ENCODE peak calls at places on chromosomes 7 and 10, in four cellular contexts. One of them, this sample, is unnamed.

GRCh38 chr10:44960482-44961230 is 1.1 kb downstream of the RASSF4 start:
- DNase-seq in K562: no peak
- DNase-seq in WTC11: no peak
- DNase-seq in SK-N-SH: no peak
- DNase-seq in this sample: no peak

GRCh38 chr10:71840177-71840711 is 10.8 kb downstream of the PSAP start:
- DNase-seq in SK-N-SH: peak
- DNase-seq in K562: peak
- DNase-seq in WTC11: peak
- DNase-seq in this sample: no peak

GRCh38 chr7:6730343-6730633 is 23.5 kb upstream of the ZNF12 start:
- DNase-seq in WTC11: no peak
- DNase-seq in K562: peak
- DNase-seq in SK-N-SH: no peak
- DNase-seq in this sample: no peak

GRCh38 chr10:78196964-78197363 is 163.3 kb downstream of the RPS24 start:
- DNase-seq in K562: no peak
- DNase-seq in WTC11: no peak
- DNase-seq in SK-N-SH: no peak
- DNase-seq in this sample: peak

GRCh38 chr10:33337335-33337854 is 2.9 kb upstream of the NRP1 start:
- DNase-seq in WTC11: no peak
- DNase-seq in K562: no peak
- DNase-seq in SK-N-SH: no peak
- DNase-seq in this sample: no peak

GRCh38 chr7:7271094-7271874 is 88.9 kb downstream of the C1GALT1 start:
- DNase-seq in WTC11: no peak
- DNase-seq in SK-N-SH: no peak
- DNase-seq in K562: no peak
- DNase-seq in this sample: no peak

GRCh38 chr10:17129711-17130110 is at the start of gene CUBN:
- DNase-seq in K562: no peak
- DNase-seq in SK-N-SH: no peak
- DNase-seq in WTC11: no peak
- DNase-seq in this sample: no peak

GRCh38 chr10:106980711-106981460 is 183.6 kb downstream of the SORCS1 start:
- DNase-seq in SK-N-SH: no peak
- DNase-seq in K562: no peak
- DNase-seq in WTC11: no peak
- DNase-seq in this sample: peak

GRCh38 chr7:156607332-156608175 is 33.0 kb upstream of the RNF32 start:
- DNase-seq in K562: no peak
- DNase-seq in SK-N-SH: peak
- DNase-seq in WTC11: no peak
- DNase-seq in this sample: no peak

GRCh38 chr7:1052031-1052818 is 7.9 kb downstream of the GPR146 start:
- DNase-seq in K562: no peak
- DNase-seq in SK-N-SH: no peak
- DNase-seq in WTC11: no peak
- DNase-seq in this sample: no peak

GRCh38 chr10:48633381-48634197 is 28.7 kb upstream of the ARHGAP22 start:
- DNase-seq in K562: no peak
- DNase-seq in SK-N-SH: no peak
- DNase-seq in WTC11: no peak
- DNase-seq in this sample: no peak

DNA sequence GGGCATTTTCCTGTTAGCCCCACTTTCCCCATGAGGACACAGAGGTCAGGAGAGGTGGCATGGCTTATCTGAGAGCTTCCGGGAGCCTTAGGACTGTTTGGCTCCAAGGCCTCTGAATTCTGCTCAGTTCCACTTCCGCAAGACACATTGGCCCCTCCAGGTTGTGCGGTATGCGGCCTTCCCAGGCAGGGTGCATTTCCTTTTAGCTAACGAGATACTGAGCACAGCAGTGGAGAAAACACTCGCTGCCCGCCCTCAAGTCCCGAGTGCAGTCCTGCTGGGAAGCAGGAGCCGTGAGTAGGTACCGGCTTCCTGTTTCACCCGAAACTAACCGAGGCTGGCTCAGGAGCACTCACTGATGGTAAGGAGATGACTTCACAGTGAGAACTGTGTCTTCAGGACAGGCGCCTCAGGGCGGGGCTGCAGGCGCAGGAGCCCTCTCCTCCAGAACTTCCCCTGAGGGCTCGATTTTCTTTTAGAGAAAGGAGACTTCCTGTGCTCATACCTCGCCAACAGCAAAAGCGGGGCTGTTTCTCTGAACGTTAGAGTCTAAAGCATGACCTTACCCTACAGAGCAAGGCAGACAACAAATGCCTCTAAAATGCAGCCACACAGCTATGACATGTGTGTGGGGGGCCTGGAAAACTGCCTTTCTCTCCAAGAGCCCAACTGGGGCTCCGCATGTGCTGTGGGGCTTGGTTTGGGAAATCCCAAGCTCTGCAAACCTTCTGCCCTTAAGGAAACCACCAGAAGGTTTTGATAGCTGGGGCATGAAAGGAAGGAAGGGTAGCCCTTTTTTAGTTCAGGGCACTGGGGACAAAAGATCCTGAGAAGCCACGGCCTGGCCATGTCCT is 25.9 kb downstream of the RGS10 start:
- DNase-seq in K562: peak
- DNase-seq in WTC11: no peak
- DNase-seq in SK-N-SH: no peak
- DNase-seq in this sample: peak
- TF ChIP-seq USF1 in K562: no peak
- TF ChIP-seq USF1 in WTC11: no peak
- TF ChIP-seq USF1 in SK-N-SH: no peak
- TF ChIP-seq USF1 in this sample: no peak

GRCh38 chr10:84391326-84391725 is 62.9 kb downstream of the CCSER2 start:
- DNase-seq in K562: no peak
- DNase-seq in SK-N-SH: no peak
- DNase-seq in WTC11: no peak
- DNase-seq in this sample: no peak
- TF ChIP-seq USF1 in K562: no peak
- TF ChIP-seq USF1 in SK-N-SH: no peak
- TF ChIP-seq USF1 in WTC11: no peak
- TF ChIP-seq USF1 in this sample: no peak

DNA sequence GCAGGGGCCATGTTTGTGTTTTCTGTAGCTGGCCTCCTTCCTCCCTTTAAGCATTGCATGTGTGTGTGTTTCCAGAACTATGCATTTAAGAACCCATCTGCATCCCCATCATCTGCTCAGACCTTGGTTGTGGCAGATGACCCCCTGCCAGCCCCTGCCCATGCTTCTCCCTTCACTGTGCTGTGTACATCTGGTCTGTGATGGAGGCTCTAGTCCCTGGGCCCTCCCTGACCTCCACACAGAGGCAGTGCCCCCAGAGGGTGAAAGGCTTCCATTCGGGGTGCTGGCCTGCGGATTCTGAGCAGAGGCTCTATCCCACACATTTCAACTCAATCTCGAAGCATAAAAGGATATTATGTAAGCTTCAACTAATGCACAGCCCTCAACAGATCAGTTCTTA is 89.4 kb downstream of the TACC2 start:
- DNase-seq in WTC11: no peak
- DNase-seq in K562: no peak
- DNase-seq in SK-N-SH: peak
- DNase-seq in this sample: no peak
- TF ChIP-seq USF1 in WTC11: no peak
- TF ChIP-seq USF1 in K562: no peak
- TF ChIP-seq USF1 in SK-N-SH: no peak
- TF ChIP-seq USF1 in this sample: no peak

DNA sequence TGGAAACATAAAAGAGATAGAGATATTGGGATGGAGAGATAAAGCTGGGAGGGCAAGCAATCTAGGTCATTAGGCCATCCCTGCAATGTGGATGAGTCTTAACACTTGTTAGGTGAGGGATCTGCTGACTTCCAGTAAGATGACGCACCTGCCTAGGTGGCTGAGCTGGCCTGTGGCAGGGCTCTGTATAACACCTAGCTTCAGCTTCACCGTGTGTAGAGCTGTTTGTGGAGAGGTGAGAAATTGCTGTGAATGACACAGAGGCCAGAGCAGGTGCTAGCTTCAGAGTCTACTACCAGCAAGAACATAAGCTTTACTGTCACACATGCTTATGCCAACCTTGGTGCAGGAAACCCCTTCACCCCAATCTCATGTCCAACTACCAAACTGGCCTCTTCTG is 1010.0 kb downstream of the TYW1 start:
- DNase-seq in SK-N-SH: no peak
- DNase-seq in K562: no peak
- DNase-seq in WTC11: no peak
- DNase-seq in this sample: no peak
- TF ChIP-seq USF1 in SK-N-SH: no peak
- TF ChIP-seq USF1 in K562: no peak
- TF ChIP-seq USF1 in WTC11: no peak
- TF ChIP-seq USF1 in this sample: no peak

DNA sequence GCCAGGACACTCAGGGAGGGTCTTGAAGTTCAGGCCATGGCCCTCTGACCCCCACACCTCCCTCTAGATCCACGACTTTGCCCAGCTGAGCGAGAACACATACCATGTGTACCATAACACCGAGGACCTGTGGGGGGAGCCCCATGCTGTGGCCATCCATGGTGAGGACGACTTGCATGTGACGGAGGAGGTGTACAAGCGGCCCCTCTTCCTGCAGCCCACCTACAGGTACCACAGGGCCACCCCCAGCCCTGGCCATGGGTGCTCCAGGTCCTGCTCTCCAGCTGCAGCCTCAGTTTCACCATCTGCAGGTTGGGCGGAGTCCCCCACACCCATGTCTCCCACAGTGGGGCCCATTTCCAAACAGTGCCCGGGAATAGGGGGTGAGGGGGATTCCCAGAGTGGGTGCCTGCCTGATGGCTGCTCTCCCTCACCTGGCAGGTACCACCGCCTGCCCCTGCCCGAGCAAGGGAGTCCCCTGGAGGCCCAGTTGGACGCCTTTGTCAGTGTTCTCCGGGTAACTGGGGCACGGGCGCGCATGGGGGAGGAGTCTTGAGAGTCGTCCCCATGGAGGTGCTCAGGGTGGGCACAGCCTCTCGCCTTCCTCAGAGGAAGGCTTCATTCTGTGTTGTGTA is 54.1 kb downstream of the PALD1 start:
- DNase-seq in SK-N-SH: no peak
- DNase-seq in K562: no peak
- DNase-seq in WTC11: no peak
- DNase-seq in this sample: no peak
- TF ChIP-seq USF1 in SK-N-SH: no peak
- TF ChIP-seq USF1 in K562: no peak
- TF ChIP-seq USF1 in WTC11: no peak
- TF ChIP-seq USF1 in this sample: no peak

DNA sequence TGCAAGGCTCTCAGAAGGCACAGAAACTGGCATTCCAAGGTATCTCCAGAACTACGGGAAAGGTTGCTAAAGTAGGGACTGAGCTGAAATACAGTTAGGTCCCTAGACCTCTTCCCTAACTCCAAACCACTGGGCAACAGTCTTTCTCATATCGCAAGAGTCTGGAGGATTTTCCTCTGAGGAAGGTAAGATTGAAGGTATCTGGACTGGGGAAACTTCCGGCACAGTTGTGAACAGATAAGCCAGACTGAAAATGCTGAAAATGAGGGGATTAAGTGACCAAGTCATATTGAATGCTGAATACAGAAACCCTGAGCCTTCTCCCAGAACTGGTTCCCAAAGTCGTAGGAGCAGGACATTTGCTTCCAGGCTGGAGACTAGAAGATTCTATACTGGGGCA is 2.7 kb upstream of the PRRT4 start:
- DNase-seq in K562: peak
- DNase-seq in SK-N-SH: no peak
- DNase-seq in WTC11: no peak
- DNase-seq in this sample: no peak
- TF ChIP-seq USF1 in K562: no peak
- TF ChIP-seq USF1 in SK-N-SH: no peak
- TF ChIP-seq USF1 in WTC11: no peak
- TF ChIP-seq USF1 in this sample: no peak